ENCODE peak calls at places on chromosomes 3 and 15, in ten cellular contexts. G is HL-60, A is nephron progenitor cell, C is AG09309, M is pancreas, Q is glutamatergic neuron, O is keratinocyte, N is neural crest cell, B is foreskin keratinocyte, P is endodermal cell. V is an unnamed sample.

GRCh38 chr3:69306239-69307185 is 79.4 kb downstream of the FRMD4B start:
- DNase-seq in G (peak; percentile 66), A (peak; percentile 64), C (peak; percentile 78), M (no peak), Q (peak; percentile 59), O (peak; percentile 73), N (peak; percentile 54), B (peak; percentile 79), P (peak; percentile 84), V (peak; percentile 89)

GRCh38 chr3:152942366-152942765 is 107.4 kb downstream of the P2RY1 start:
- DNase-seq in G (no peak), A (no peak), C (no peak), M (no peak), Q (no peak), O (no peak), N (no peak), B (peak; percentile 81), P (no peak), V (no peak)

GRCh38 chr3:95459706-95460105 is 1354.7 kb upstream of the EPHA6 start:
- DNase-seq in G (no peak), A (no peak), C (no peak), M (no peak), Q (no peak), O (no peak), N (no peak), B (no peak), P (no peak), V (no peak)

GRCh38 chr3:152272771-152273242 is 4.1 kb downstream of the MBNL1 start:
- DNase-seq in G (no peak), A (no peak), C (peak; percentile 49), M (no peak), Q (no peak), O (no peak), N (no peak), B (peak; percentile 54), P (no peak), V (no peak)

GRCh38 chr15:90901799-90902655 is 1.1 kb upstream of the MAN2A2 start:
- DNase-seq in G (peak; percentile 84), A (peak; percentile 76), C (peak; percentile 13), M (peak; percentile 87), Q (peak; percentile 76), O (no peak), N (peak; percentile 62), B (peak; percentile 74), P (peak; percentile 91), V (peak; percentile 73)

GRCh38 chr15:63246691-63247464 is 30.5 kb upstream of the APH1B start:
- DNase-seq in G (peak; percentile 87), A (no peak), C (peak; percentile 83), M (no peak), Q (no peak), O (no peak), N (no peak), B (peak; percentile 82), P (no peak), V (no peak)

GRCh38 chr3:71120012-71120411 is 463.5 kb downstream of the FOXP1 start:
- DNase-seq in G (no peak), A (no peak), C (no peak), M (no peak), Q (no peak), O (no peak), N (no peak), B (no peak), P (no peak), V (no peak)

GRCh38 chr3:17910922-17911321 is 168.5 kb upstream of the TBC1D5 start:
- DNase-seq in G (no peak), A (no peak), C (no peak), M (no peak), Q (no peak), O (no peak), N (no peak), B (no peak), P (no peak), V (no peak)

GRCh38 chr3:171565671-171566070 is 105.5 kb upstream of the TNIK start:
- DNase-seq in G (peak; percentile 56), A (no peak), C (peak; percentile 13), M (no peak), Q (no peak), O (no peak), N (no peak), B (no peak), P (no peak), V (no peak)

GRCh38 chr3:47425383-47425778 is 44.6 kb downstream of the PTPN23 start:
- DNase-seq in G (no peak), A (no peak), C (no peak), M (peak; percentile 50), Q (no peak), O (no peak), N (no peak), B (no peak), P (peak; percentile 38), V (no peak)

DNA sequence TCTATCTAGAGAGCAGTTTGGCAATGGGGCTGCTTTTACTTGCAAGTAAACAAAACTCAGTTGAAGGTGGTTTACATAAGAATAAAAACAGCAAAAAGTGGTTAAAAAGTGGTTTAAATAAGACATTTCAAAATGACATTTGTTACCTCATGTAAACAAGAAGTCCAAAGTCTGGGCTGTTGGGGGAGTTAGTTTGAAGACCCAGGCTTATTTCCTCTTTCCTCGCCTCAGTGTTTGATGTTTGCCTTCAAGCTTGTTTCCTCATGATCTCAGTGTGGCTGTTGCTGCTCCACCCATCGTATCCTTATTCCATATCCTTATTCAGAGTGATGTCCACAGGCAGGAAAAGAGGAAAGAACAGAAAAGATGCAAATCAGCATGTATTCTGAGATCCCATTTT is 15.2 kb downstream of the CGNL1 start:
- DNase-seq in G (no peak), A (no peak), C (no peak), M (no peak), Q (no peak), O (no peak), N (no peak), B (no peak), P (peak; percentile 13), V (no peak)
- TF ChIP-seq CTCF in G (no peak), A (no peak), C (no peak), M (no peak), Q (no peak), O (no peak), N (no peak), B (no peak), P (no peak), V (no peak)

GRCh38 chr3:25897019-25897418 is 107.1 kb downstream of the OXSM start:
- DNase-seq in G (no peak), A (peak; percentile 31), C (no peak), M (no peak), Q (peak; percentile 65), O (no peak), N (peak; percentile 14), B (no peak), P (peak; percentile 86), V (no peak)

GRCh38 chr3:25900171-25900570 is 110.3 kb downstream of the OXSM start:
- DNase-seq in G (no peak), A (no peak), C (no peak), M (no peak), Q (no peak), O (no peak), N (no peak), B (no peak), P (no peak), V (no peak)

GRCh38 chr3:25901796-25902195 is 111.9 kb downstream of the OXSM start:
- DNase-seq in G (no peak), A (no peak), C (no peak), M (no peak), Q (no peak), O (no peak), N (no peak), B (no peak), P (no peak), V (no peak)

GRCh38 chr3:25902586-25902985 is 112.7 kb downstream of the OXSM start:
- DNase-seq in G (no peak), A (no peak), C (no peak), M (no peak), Q (no peak), O (no peak), N (no peak), B (no peak), P (no peak), V (no peak)

DNA sequence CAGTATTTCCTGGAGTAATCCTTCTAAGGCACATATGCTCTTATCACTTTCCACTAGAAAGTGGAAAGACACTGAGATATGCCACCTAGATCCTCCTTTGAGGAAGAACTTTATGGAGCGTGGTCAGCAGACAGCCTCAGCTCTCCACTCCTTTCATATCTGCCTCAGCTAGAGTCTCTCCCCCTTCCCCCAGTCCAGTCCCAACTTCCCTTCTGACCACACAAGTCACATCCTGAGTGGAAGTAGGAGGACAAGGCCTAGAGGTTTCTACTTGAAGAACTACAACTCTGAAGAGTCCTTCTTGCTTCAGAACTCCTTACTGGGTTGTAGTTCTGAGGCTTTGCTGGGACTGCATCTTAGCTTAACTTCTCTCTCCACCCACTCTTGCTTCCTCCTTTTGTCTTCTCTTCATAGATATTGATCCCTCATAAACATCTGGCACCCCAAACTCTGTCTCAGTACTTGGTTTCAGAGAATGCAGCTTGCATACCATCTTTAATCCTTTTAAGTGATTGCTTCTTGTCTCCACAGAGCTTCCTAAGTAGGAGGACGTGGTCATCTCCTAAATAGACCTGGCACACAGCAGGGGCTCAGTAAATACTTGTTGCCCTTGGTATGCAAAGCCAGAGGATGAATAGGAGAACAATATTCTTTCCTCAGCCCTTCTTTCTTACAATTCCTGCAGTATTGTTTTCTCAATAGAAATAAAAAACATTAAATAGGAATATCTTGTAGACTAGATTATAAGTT is 109.6 kb downstream of the OXSM start:
- DNase-seq in G (no peak), A (no peak), C (no peak), M (no peak), Q (no peak), O (no peak), N (no peak), B (no peak), P (peak; percentile 55), V (no peak)
- TF ChIP-seq CTCF in G (no peak), A (no peak), C (no peak), M (no peak), Q (no peak), O (no peak), N (no peak), B (no peak), P (no peak), V (no peak)

GRCh38 chr3:190618349-190619030 is 104.6 kb downstream of the IL1RAP start:
- DNase-seq in G (peak; percentile 50), A (no peak), C (no peak), M (no peak), Q (no peak), O (no peak), N (no peak), B (no peak), P (no peak), V (no peak)
- TF ChIP-seq CTCF in G (no peak), A (no peak), C (no peak), M (no peak), Q (no peak), O (no peak), N (no peak), B (no peak), P (no peak), V (no peak)

GRCh38 chr3:63437858-63438257 is 159.8 kb downstream of the SYNPR start:
- DNase-seq in G (no peak), A (no peak), C (no peak), M (no peak), Q (no peak), O (no peak), N (no peak), B (no peak), P (no peak), V (no peak)

GRCh38 chr3:63441262-63441661 is 163.2 kb downstream of the SYNPR start:
- DNase-seq in G (no peak), A (no peak), C (no peak), M (no peak), Q (no peak), O (no peak), N (no peak), B (no peak), P (no peak), V (no peak)

GRCh38 chr3:63442918-63443317 is 164.8 kb downstream of the SYNPR start:
- DNase-seq in G (no peak), A (peak; percentile 15), C (no peak), M (no peak), Q (peak; percentile 28), O (no peak), N (no peak), B (no peak), P (no peak), V (no peak)
- TF ChIP-seq CTCF in G (no peak), A (no peak), C (no peak), M (no peak), Q (no peak), O (no peak), N (no peak), B (no peak), P (no peak), V (no peak)